ENCODE peak calls at places on chromosomes 11 and 22, in four cellular contexts. V is CD8-positive, alpha-beta memory T cell; U is iPS-NIHi11; N is stimulated activated CD4-positive, alpha-beta T cell treated with anti-CD3 and anti-CD28 coated beads, Interleukin-4, amount 100 ng/mL, for 4 hours. C is an unnamed sample.

GRCh38 chr11:103659138-103659734 is 377.2 kb upstream of the DDI1 start:
- DNase-seq in V (no peak), U (peak; percentile 18), N (no peak), C (peak; percentile 50)

GRCh38 chr11:134071766-134072403 is 3.0 kb downstream of the JAM3 start:
- DNase-seq in U (no peak), N (no peak), V (no peak), C (peak; percentile 35)

GRCh38 chr11:2419638-2420501 is 19.3 kb downstream of the TSSC4 start:
- DNase-seq in N (peak; percentile 40), V (peak; percentile 47), U (peak; percentile 87), C (peak; percentile 80)

GRCh38 chr11:17978553-17979287 is 34.1 kb downstream of the SERGEF start:
- DNase-seq in U (peak; percentile 81), N (no peak), V (no peak), C (peak; percentile 82)

GRCh38 chr11:18697581-18697980 is 998 bp upstream of the TMEM86A start:
- DNase-seq in N (no peak), V (no peak), U (no peak), C (no peak)

GRCh38 chr11:65522640-65523322 is 2.1 kb upstream of the SCYL1 start:
- DNase-seq in N (peak; percentile 62), U (no peak), V (no peak), C (no peak)

GRCh38 chr11:119713361-119714040 is 15.5 kb downstream of the NECTIN1 start:
- DNase-seq in U (no peak), V (no peak), N (no peak), C (no peak)

GRCh38 chr11:72760543-72761400 is 8.6 kb upstream of the ARAP1 start:
- DNase-seq in N (no peak), V (no peak), U (no peak), C (no peak)

GRCh38 chr11:1518301-1518700 is 31.7 kb upstream of the MOB2 start:
- DNase-seq in V (no peak), N (no peak), U (no peak), C (no peak)

GRCh38 chr11:73141309-73142127 is 600 bp downstream of the FCHSD2 start:
- DNase-seq in V (peak; percentile 40), N (peak; percentile 38), U (peak; percentile 63), C (peak; percentile 77)

GRCh38 chr11:8283510-8284272 is 20.0 kb upstream of the LMO1 start:
- DNase-seq in N (no peak), V (no peak), U (peak; percentile 70), C (peak; percentile 87)

GRCh38 chr11:106828576-106828975 is 189.7 kb downstream of the GUCY1A2 start:
- DNase-seq in V (no peak), N (no peak), U (no peak), C (no peak)

GRCh38 chr22:24175160-24175808 is 6.0 kb upstream of the SUSD2 start:
- DNase-seq in V (peak; percentile 46), N (peak; percentile 57), U (peak; percentile 90), C (peak; percentile 86)

GRCh38 chr11:70779433-70780245 is 381.3 kb downstream of the CTTN start:
- DNase-seq in V (no peak), N (no peak), U (no peak), C (no peak)

GRCh38 chr11:123235117-123235686 is 40.2 kb upstream of the CLMP start:
- DNase-seq in N (peak; percentile 37), U (peak; percentile 73), V (no peak), C (peak; percentile 35)

GRCh38 chr22:32476286-32476685 is 1.7 kb downstream of the FBXO7 start:
- DNase-seq in N (no peak), U (no peak), V (no peak), C (no peak)

GRCh38 chr11:65559951-65560537 is 1.9 kb upstream of the LTBP3 start:
- DNase-seq in N (no peak), U (no peak), V (no peak), C (no peak)

GRCh38 chr11:45704635-45705034 is 39.2 kb upstream of the CHST1 start:
- DNase-seq in N (no peak), V (no peak), U (no peak), C (no peak)

GRCh38 chr11:130555251-130555841 is 106.9 kb downstream of the ADAMTS15 start:
- DNase-seq in U (no peak), N (no peak), V (no peak), C (no peak)

GRCh38 chr11:47714554-47715081 is 551 bp downstream of the AGBL2 start:
- DNase-seq in N (no peak), U (no peak), V (peak; percentile 5), C (no peak)

GRCh38 chr11:130829801-130830562 is 86.3 kb downstream of the SNX19 start:
- DNase-seq in V (no peak), U (no peak), N (no peak), C (no peak)

GRCh38 chr11:84289381-84289906 is 1003.3 kb upstream of the CCDC90B start:
- DNase-seq in N (no peak), V (no peak), U (no peak), C (no peak)

GRCh38 chr11:69899957-69900821 is 81.0 kb upstream of the FGF3 start:
- DNase-seq in U (no peak), N (no peak), V (no peak), C (no peak)

GRCh38 chr11:76277298-76278175 is 71.2 kb upstream of the WNT11 start:
- DNase-seq in U (peak; percentile 42), V (no peak), N (no peak), C (no peak)

GRCh38 chr11:96235725-96236124 is 107.3 kb downstream of the MAML2 start:
- DNase-seq in V (no peak), U (no peak), N (peak; percentile 40), C (no peak)

GRCh38 chr11:117629891-117630538 is 167.0 kb downstream of the DSCAML1 start:
- DNase-seq in U (no peak), N (no peak), V (no peak), C (no peak)

GRCh38 chr11:46557684-46558151 is 36.1 kb downstream of the AMBRA1 start:
- DNase-seq in V (no peak), U (no peak), N (no peak), C (no peak)

GRCh38 chr11:27663294-27663693 is 37.0 kb downstream of the BDNF start:
- DNase-seq in U (no peak), N (no peak), V (no peak), C (no peak)

C was measured in D341Med.